ENCODE peak calls at places on chromosomes 6 and 20, in seven cellular contexts. R is dorsolateral prefrontal cortex; Z is lung; W is K562; X is hepatocyte; Q is effector memory CD4-positive, alpha-beta T cell; T is gastrocnemius medialis. E is an unnamed sample.

GRCh38 chr6:161486326-161486725 is 212.5 kb upstream of the AGPAT4 start:
- DNase-seq in R (no peak), Z (no peak), W (no peak), X (peak), Q (no peak), T (peak), E (peak)

GRCh38 chr6:129007819-129008218 is 124.9 kb downstream of the LAMA2 start:
- DNase-seq in R (no peak), Z (no peak), W (no peak), X (no peak), Q (no peak), T (no peak), E (no peak)

GRCh38 chr6:125781307-125781868 is 9.4 kb upstream of the NCOA7 start:
- DNase-seq in R (no peak), Z (no peak), W (no peak), X (no peak), Q (peak), T (no peak), E (no peak)

GRCh38 chr6:119157495-119157827 is 79.0 kb upstream of the FAM184A start:
- DNase-seq in R (no peak), Z (no peak), W (no peak), X (no peak), Q (no peak), T (no peak), E (no peak)

GRCh38 chr6:23414204-23414501 is 711.9 kb upstream of the NRSN1 start:
- DNase-seq in R (no peak), Z (no peak), W (no peak), X (peak), Q (no peak), T (no peak), E (no peak)

GRCh38 chr6:103140308-103141027 is 1719.3 kb downstream of the HACE1 start:
- DNase-seq in R (no peak), Z (no peak), W (no peak), X (no peak), Q (no peak), T (no peak), E (no peak)

GRCh38 chr6:111711476-111711875 is 105.8 kb upstream of the TRAF3IP2 start:
- DNase-seq in R (peak), Z (no peak), W (no peak), X (no peak), Q (no peak), T (peak), E (peak)

GRCh38 chr20:3670511-3670910 is 7.3 kb upstream of the GFRA4 start:
- DNase-seq in R (no peak), Z (no peak), W (no peak), X (no peak), Q (no peak), T (no peak), E (no peak)

GRCh38 chr6:159913375-159913774 is 22.6 kb downstream of the MAS1 start:
- DNase-seq in R (no peak), Z (no peak), W (no peak), X (no peak), Q (no peak), T (no peak), E (no peak)

GRCh38 chr6:89297695-89298351 is 17.3 kb downstream of the GABRR2 start:
- DNase-seq in R (no peak), Z (no peak), W (peak), X (peak), Q (peak), T (peak), E (no peak)

GRCh38 chr6:72783667-72784066 is 161.8 kb downstream of the KCNQ5 start:
- DNase-seq in R (no peak), Z (no peak), W (no peak), X (no peak), Q (no peak), T (no peak), E (no peak)

GRCh38 chr6:100335999-100336398 is 128.7 kb downstream of the SIM1 start:
- DNase-seq in R (no peak), Z (no peak), W (no peak), X (no peak), Q (no peak), T (no peak), E (no peak)

GRCh38 chr6:138677538-138677937 is 96.0 kb upstream of the CCDC28A start:
- DNase-seq in R (no peak), Z (no peak), W (no peak), X (no peak), Q (no peak), T (no peak), E (no peak)

GRCh38 chr6:73774311-73774766 is 78.3 kb downstream of the CD109 start:
- DNase-seq in R (no peak), Z (no peak), W (no peak), X (no peak), Q (no peak), T (peak), E (no peak)

GRCh38 chr6:139967497-139967896 is 593.0 kb upstream of the CITED2 start:
- DNase-seq in R (no peak), Z (no peak), W (no peak), X (no peak), Q (no peak), T (no peak), E (no peak)

GRCh38 chr6:143064996-143065683 is 4.5 kb downstream of the AIG1 start:
- DNase-seq in R (no peak), Z (no peak), W (no peak), X (peak), Q (no peak), T (no peak), E (no peak)

GRCh38 chr6:90302320-90302719 is 5.7 kb upstream of the BACH2 start:
- DNase-seq in R (no peak), Z (no peak), W (no peak), X (no peak), Q (no peak), T (no peak), E (no peak)

GRCh38 chr6:90303037-90303436 is 6.4 kb upstream of the BACH2 start:
- DNase-seq in R (no peak), Z (no peak), W (no peak), X (no peak), Q (no peak), T (no peak), E (no peak)

GRCh38 chr6:90305800-90306448 is 9.3 kb upstream of the BACH2 start:
- DNase-seq in R (no peak), Z (no peak), W (no peak), X (no peak), Q (no peak), T (no peak), E (no peak)

GRCh38 chr6:90301816-90302215 is 5.2 kb upstream of the BACH2 start:
- DNase-seq in R (no peak), Z (no peak), W (no peak), X (no peak), Q (no peak), T (no peak), E (no peak)

DNA sequence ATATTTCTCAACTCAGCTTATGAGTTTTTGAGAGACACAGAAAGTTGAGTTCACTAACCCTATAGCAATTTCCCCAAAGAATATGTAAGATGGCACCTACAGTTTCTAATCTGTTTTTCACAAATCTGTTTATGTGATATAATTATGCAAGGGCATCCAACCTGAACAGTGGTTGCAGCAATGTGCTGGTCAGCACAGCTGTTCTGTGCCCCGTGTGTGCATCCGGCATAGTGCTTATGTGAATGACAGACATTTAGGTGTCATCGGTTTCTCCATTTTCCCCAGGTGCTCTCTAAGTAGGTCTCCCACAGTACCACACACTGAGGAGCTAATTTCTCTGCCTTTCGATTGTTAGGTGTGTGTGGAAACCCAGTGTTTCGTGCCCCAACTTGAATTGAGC is 7.7 kb upstream of the BACH2 start:
- DNase-seq in R (no peak), Z (no peak), W (no peak), X (no peak), Q (no peak), T (no peak), E (no peak)
- H3K4me3 ChIP-seq in R (no peak), Z (no peak), W (no peak), X (no peak), Q (no peak), T (no peak), E (no peak)

GRCh38 chr20:64056889-64057627 is 5.9 kb upstream of the TCEA2 start:
- DNase-seq in R (no peak), Z (no peak), W (no peak), X (no peak), Q (no peak), T (no peak), E (no peak)
- H3K4me3 ChIP-seq in R (peak), Z (no peak), W (no peak), X (no peak), Q (peak), T (peak), E (no peak)

GRCh38 chr6:75287424-75287823 is 2.8 kb upstream of the TMEM30A start:
- DNase-seq in R (no peak), Z (no peak), W (no peak), X (no peak), Q (no peak), T (no peak), E (no peak)

GRCh38 chr6:75288023-75288422 is 3.4 kb upstream of the TMEM30A start:
- DNase-seq in R (no peak), Z (no peak), W (no peak), X (no peak), Q (no peak), T (no peak), E (no peak)

GRCh38 chr6:75285156-75285639 is 606 bp upstream of the TMEM30A start:
- DNase-seq in R (no peak), Z (no peak), W (no peak), X (no peak), Q (no peak), T (no peak), E (no peak)

GRCh38 chr6:75284285-75285155 is at the start of gene TMEM30A:
- DNase-seq in R (peak), Z (peak), W (peak), X (peak), Q (peak), T (peak), E (peak)

GRCh38 chr6:75286955-75287354 is 2.4 kb upstream of the TMEM30A start:
- DNase-seq in R (no peak), Z (no peak), W (no peak), X (no peak), Q (no peak), T (no peak), E (no peak)
- H3K4me3 ChIP-seq in R (no peak), Z (no peak), W (peak), X (no peak), Q (no peak), T (no peak), E (no peak)

GRCh38 chr6:41037107-41037900 is 1.7 kb downstream of the UNC5CL start:
- DNase-seq in R (no peak), Z (no peak), W (no peak), X (no peak), Q (no peak), T (no peak), E (no peak)
- H3K4me3 ChIP-seq in R (no peak), Z (no peak), W (no peak), X (no peak), Q (no peak), T (no peak), E (no peak)

GRCh38 chr6:145544514-145544913 is 190.8 kb downstream of the EPM2A start:
- DNase-seq in R (no peak), Z (no peak), W (no peak), X (no peak), Q (no peak), T (no peak), E (no peak)
- H3K4me3 ChIP-seq in R (no peak), Z (no peak), W (no peak), X (no peak), Q (no peak), T (no peak), E (no peak)

DNA sequence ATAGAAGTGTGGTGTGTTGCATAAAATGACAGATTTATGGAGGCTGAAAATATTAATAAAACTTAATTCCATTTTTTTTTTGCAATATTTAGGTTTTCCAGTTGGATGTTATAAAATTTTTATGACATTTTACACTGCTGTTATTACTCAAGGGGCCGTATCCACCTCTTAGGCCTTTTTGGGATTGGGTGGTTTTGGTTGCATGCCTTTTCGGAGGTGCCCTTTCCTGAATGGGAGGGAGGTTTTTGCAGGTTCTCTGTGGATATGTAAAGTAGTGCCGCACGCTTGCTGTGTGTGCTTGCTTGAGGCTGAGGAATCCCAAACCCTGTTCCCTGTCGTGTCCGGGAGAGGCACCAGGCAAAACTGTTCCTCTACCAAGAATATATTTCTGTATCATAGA is 6.8 kb downstream of the ARID1B start:
- DNase-seq in R (no peak), Z (no peak), W (no peak), X (no peak), Q (no peak), T (no peak), E (no peak)
- H3K4me3 ChIP-seq in R (peak), Z (no peak), W (no peak), X (no peak), Q (no peak), T (peak), E (no peak)

GRCh38 chr6:37965964-37966676 is 146.6 kb downstream of the ZFAND3 start:
- DNase-seq in R (no peak), Z (no peak), W (no peak), X (no peak), Q (no peak), T (no peak), E (no peak)
- H3K4me3 ChIP-seq in R (no peak), Z (no peak), W (no peak), X (no peak), Q (no peak), T (no peak), E (no peak)

GRCh38 chr6:35298625-35299140 is 1.1 kb downstream of the DEF6 start:
- DNase-seq in R (no peak), Z (no peak), W (no peak), X (no peak), Q (no peak), T (no peak), E (no peak)
- H3K4me3 ChIP-seq in R (peak), Z (no peak), W (peak), X (no peak), Q (peak), T (no peak), E (no peak)

GRCh38 chr6:17354700-17355403 is 38.5 kb upstream of the CAP2 start:
- DNase-seq in R (no peak), Z (no peak), W (no peak), X (peak), Q (no peak), T (no peak), E (no peak)
- H3K4me3 ChIP-seq in R (no peak), Z (no peak), W (no peak), X (no peak), Q (no peak), T (no peak), E (no peak)

E was measured in BE2C.